ENCODE peak calls at places on chromosomes 1 and 21, in six cellular contexts. K is posterior vena cava, Q is choroid plexus epithelial cell, A is H7, N is AG08396, G is astrocyte of the cerebellum. H is an unnamed sample.

GRCh38 chr1:231605389-231606100 is 21.0 kb upstream of the DISC1 start:
- DNase-seq in K (no peak), Q (no peak), A (no peak), N (no peak), G (no peak), H (no peak)

GRCh38 chr1:214418380-214418779 is 133.0 kb downstream of the PTPN14 start:
- DNase-seq in K (no peak), Q (no peak), A (no peak), N (no peak), G (no peak), H (no peak)

GRCh38 chr1:180230416-180230790 is 339 bp downstream of the LHX4 start:
- DNase-seq in K (peak; percentile 68), Q (no peak), A (peak; percentile 88), N (no peak), G (no peak), H (no peak)

GRCh38 chr21:44697811-44698734 is 1.1 kb downstream of the KRTAP10-12 start:
- DNase-seq in K (no peak), Q (peak; percentile 9), A (peak; percentile 86), N (no peak), G (peak; percentile 23), H (no peak)

GRCh38 chr1:54331843-54332688 is 74.1 kb downstream of the SSBP3 start:
- DNase-seq in K (no peak), Q (no peak), A (peak; percentile 28), N (no peak), G (no peak), H (peak; percentile 83)

GRCh38 chr1:91499904-91500755 is 521 bp upstream of the CDC7 start:
- DNase-seq in K (no peak), Q (no peak), A (peak; percentile 10), N (no peak), G (no peak), H (no peak)

GRCh38 chr1:117363591-117364048 is 3.6 kb upstream of the MAN1A2 start:
- DNase-seq in K (no peak), Q (no peak), A (no peak), N (no peak), G (no peak), H (peak; percentile 45)

GRCh38 chr1:235943581-235944114 is 76.9 kb upstream of the LYST start:
- DNase-seq in K (no peak), Q (peak; percentile 99), A (no peak), N (peak; percentile 66), G (peak; percentile 87), H (no peak)

GRCh38 chr1:202221911-202222909 is 28.6 kb downstream of the LGR6 start:
- DNase-seq in K (no peak), Q (no peak), A (peak; percentile 52), N (no peak), G (no peak), H (no peak)

GRCh38 chr1:21212126-21212525 is 35.4 kb upstream of the EIF4G3 start:
- DNase-seq in K (no peak), Q (no peak), A (no peak), N (no peak), G (no peak), H (no peak)

GRCh38 chr1:245235156-245235555 is 80.4 kb downstream of the KIF26B start:
- DNase-seq in K (no peak), Q (peak; percentile 45), A (no peak), N (no peak), G (no peak), H (no peak)

GRCh38 chr1:177928194-177928593 is 41.7 kb downstream of the SEC16B start:
- DNase-seq in K (no peak), Q (peak; percentile 36), A (no peak), N (peak; percentile 24), G (no peak), H (no peak)